ENCODE peak calls at places on chromosomes 1 and 21, in ten cellular contexts. B is psoas muscle, E is endothelial cell of umbilical vein, J is mesendoderm, H is tibial artery, I is OCI-LY7, M is left ventricle myocardium inferior, N is body of pancreas, V is colonic mucosa, W is heart left ventricle. Q is an unnamed sample.

GRCh38 chr21:34989337-34990151 is 59.6 kb downstream of the RUNX1 start:
- DNase-seq in B (no peak), E (no peak), J (no peak), H (no peak), I (no peak), M (no peak), N (no peak), V (no peak), W (no peak), Q (no peak)

GRCh38 chr1:157363660-157364140 is 188.6 kb downstream of the FCRL5 start:
- DNase-seq in B (no peak), E (peak; percentile 45), J (peak; percentile 73), H (no peak), I (peak; percentile 54), M (no peak), N (peak; percentile 58), V (peak; percentile 48), W (no peak), Q (peak; percentile 22)

GRCh38 chr1:59408608-59409007 is 111.7 kb downstream of the FGGY start:
- DNase-seq in B (no peak), E (peak; percentile 36), J (peak; percentile 8), H (no peak), I (no peak), M (no peak), N (no peak), V (no peak), W (no peak), Q (peak; percentile 53)

GRCh38 chr1:233328661-233329498 is 1.4 kb downstream of the MAP3K21 start:
- DNase-seq in B (peak; percentile 13), E (no peak), J (peak; percentile 35), H (no peak), I (no peak), M (no peak), N (peak; percentile 48), V (peak; percentile 52), W (no peak), Q (no peak)

GRCh38 chr1:19720174-19720573 is 55.5 kb downstream of the HTR6 start:
- DNase-seq in B (no peak), E (no peak), J (no peak), H (no peak), I (no peak), M (no peak), N (no peak), V (no peak), W (no peak), Q (no peak)

GRCh38 chr1:178942285-178943218 is 71.7 kb upstream of the ANGPTL1 start:
- DNase-seq in B (peak; percentile 61), E (no peak), J (peak; percentile 22), H (peak; percentile 69), I (no peak), M (peak; percentile 41), N (no peak), V (peak; percentile 16), W (no peak), Q (peak; percentile 62)

GRCh38 chr1:70934197-70934961 is 113.2 kb downstream of the PTGER3 start:
- DNase-seq in B (no peak), E (no peak), J (no peak), H (no peak), I (no peak), M (no peak), N (no peak), V (no peak), W (no peak), Q (no peak)

GRCh38 chr21:27213328-27213727 is 246.4 kb upstream of the ADAMTS5 start:
- DNase-seq in B (no peak), E (no peak), J (peak; percentile 75), H (no peak), I (no peak), M (no peak), N (no peak), V (no peak), W (no peak), Q (peak; percentile 36)

GRCh38 chr1:24186711-24186992 is 437 bp downstream of the IFNLR1 start:
- DNase-seq in B (no peak), E (no peak), J (no peak), H (no peak), I (no peak), M (no peak), N (no peak), V (no peak), W (no peak), Q (no peak)

GRCh38 chr1:69246109-69246508 is 321.6 kb upstream of the LRRC7 start:
- DNase-seq in B (no peak), E (no peak), J (peak; percentile 87), H (no peak), I (no peak), M (no peak), N (no peak), V (no peak), W (no peak), Q (no peak)

GRCh38 chr1:22727873-22728272 is 17.2 kb downstream of the EPHB2 start:
- DNase-seq in B (no peak), E (no peak), J (no peak), H (no peak), I (no peak), M (no peak), N (no peak), V (no peak), W (no peak), Q (no peak)

GRCh38 chr1:230517786-230518185 is 91.7 kb upstream of the PGBD5 start:
- DNase-seq in B (peak; percentile 17), E (no peak), J (no peak), H (no peak), I (no peak), M (no peak), N (no peak), V (no peak), W (no peak), Q (no peak)

GRCh38 chr1:116760996-116761665 is 6.9 kb downstream of the CD2 start:
- DNase-seq in B (no peak), E (no peak), J (no peak), H (no peak), I (no peak), M (no peak), N (no peak), V (no peak), W (no peak), Q (no peak)

GRCh38 chr1:12047120-12047876 is 15.8 kb upstream of the TNFRSF8 start:
- DNase-seq in B (no peak), E (no peak), J (no peak), H (no peak), I (no peak), M (no peak), N (no peak), V (no peak), W (no peak), Q (peak; percentile 43)

GRCh38 chr1:214636436-214636835 is 33.4 kb downstream of the CENPF start:
- DNase-seq in B (no peak), E (no peak), J (no peak), H (no peak), I (no peak), M (no peak), N (no peak), V (no peak), W (no peak), Q (no peak)
- H3K36me3 ChIP-seq in B (no peaks in the 10 kb centered on the region), E (peaks cover 20% of the 10 kb centered on the region), J (peaks cover 12% of the 10 kb centered on the region), H (no peaks in the 10 kb centered on the region), I (peaks cover 100% of the 10 kb centered on the region), M (no peaks in the 10 kb centered on the region), N (no peaks in the 10 kb centered on the region), V (no peaks in the 10 kb centered on the region), W (no peaks in the 10 kb centered on the region), Q (no peaks in the 10 kb centered on the region)

GRCh38 chr1:61240878-61241277 is 158.5 kb downstream of the NFIA start:
- DNase-seq in B (no peak), E (no peak), J (no peak), H (no peak), I (no peak), M (no peak), N (no peak), V (no peak), W (no peak), Q (no peak)
- H3K4me1 ChIP-seq in B (peaks cover 77% of the 10 kb centered on the region), E (peaks cover 7% of the 10 kb centered on the region), J (peaks cover 4% of the 10 kb centered on the region), H (no peaks in the 10 kb centered on the region), I (peaks cover 2% of the 10 kb centered on the region), M (peaks cover 72% of the 10 kb centered on the region), N (peaks cover 33% of the 10 kb centered on the region), V (no peaks in the 10 kb centered on the region), W (peaks cover 5% of the 10 kb centered on the region), Q (peaks cover 2% of the 10 kb centered on the region)

GRCh38 chr1:109314805-109315204 is 8.0 kb upstream of the MYBPHL start:
- DNase-seq in B (no peak), E (no peak), J (no peak), H (no peak), I (no peak), M (no peak), N (no peak), V (no peak), W (no peak), Q (peak; percentile 35)

GRCh38 chr1:109315288-109315687 is 8.5 kb upstream of the MYBPHL start:
- DNase-seq in B (no peak), E (no peak), J (no peak), H (no peak), I (no peak), M (no peak), N (no peak), V (no peak), W (no peak), Q (no peak)

GRCh38 chr1:109312246-109312645 is 5.4 kb upstream of the MYBPHL start:
- DNase-seq in B (no peak), E (no peak), J (no peak), H (no peak), I (no peak), M (no peak), N (no peak), V (no peak), W (no peak), Q (no peak)

GRCh38 chr1:109309347-109309746 is 2.5 kb upstream of the MYBPHL start:
- DNase-seq in B (no peak), E (no peak), J (no peak), H (no peak), I (no peak), M (no peak), N (no peak), V (no peak), W (no peak), Q (peak; percentile 56)

DNA sequence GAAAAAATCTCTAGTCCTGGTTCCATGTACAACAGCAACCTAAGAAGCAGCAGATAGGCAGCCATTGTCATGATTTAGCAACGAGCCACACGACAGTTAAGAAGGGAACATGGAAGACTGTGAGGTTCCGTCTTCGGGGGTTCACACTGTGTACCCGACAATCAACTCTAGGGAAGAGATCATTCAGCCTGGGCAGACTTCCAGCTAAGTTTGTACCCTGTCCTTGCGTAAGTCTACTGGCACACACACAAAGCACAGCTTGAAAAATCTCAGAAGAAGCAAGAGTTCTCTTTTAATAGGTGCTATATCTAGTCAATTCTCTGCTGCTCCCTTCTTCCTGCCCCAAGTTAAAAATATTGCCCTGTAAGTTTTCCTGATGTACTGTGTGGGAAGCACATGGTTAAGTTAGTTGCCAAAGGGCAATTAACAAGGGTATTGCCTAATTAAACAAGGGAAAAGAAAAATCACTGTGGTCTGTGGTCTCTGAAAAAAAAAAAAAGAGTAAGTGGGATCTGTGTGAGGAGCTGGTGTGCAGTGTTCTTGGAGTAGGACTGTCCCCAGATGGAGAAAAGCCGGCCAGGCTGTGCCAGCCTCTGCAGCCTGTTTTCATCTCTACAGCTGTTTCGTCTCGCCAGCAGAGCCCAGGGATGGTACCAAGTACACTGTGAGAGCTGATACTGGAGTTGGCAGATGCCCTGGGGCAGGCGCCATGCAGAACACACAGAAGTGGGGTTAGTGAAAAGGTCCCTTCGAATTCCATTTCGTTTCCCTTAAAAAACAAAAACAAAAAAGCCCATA is 6.4 kb upstream of the MYBPHL start:
- DNase-seq in B (no peak), E (no peak), J (no peak), H (peak; percentile 28), I (no peak), M (no peak), N (no peak), V (no peak), W (no peak), Q (no peak)
- H3K36me3 ChIP-seq in B (peaks cover 3% of the 10 kb centered on the region), E (no peaks in the 10 kb centered on the region), J (no peaks in the 10 kb centered on the region), H (peaks cover 85% of the 10 kb centered on the region), I (peaks cover 43% of the 10 kb centered on the region), M (peaks cover 75% of the 10 kb centered on the region), N (no peaks in the 10 kb centered on the region), V (no peaks in the 10 kb centered on the region), W (peaks cover 89% of the 10 kb centered on the region), Q (peaks cover 21% of the 10 kb centered on the region)

GRCh38 chr1:111619635-111620411 is at the start of gene RAP1A:
- DNase-seq in B (peak; percentile 96), E (peak; percentile 93), J (peak; percentile 95), H (peak; percentile 93), I (peak; percentile 92), M (peak; percentile 97), N (peak; percentile 97), V (peak; percentile 98), W (peak; percentile 96), Q (peak; percentile 88)
- H3K4me1 ChIP-seq in B (peaks cover 44% of the 10 kb centered on the region), E (peaks cover 12% of the 10 kb centered on the region), J (peaks cover 5% of the 10 kb centered on the region), H (no peaks in the 10 kb centered on the region), I (peaks cover 79% of the 10 kb centered on the region), M (peaks cover 65% of the 10 kb centered on the region), N (peaks cover 12% of the 10 kb centered on the region), V (no peaks in the 10 kb centered on the region), W (peaks cover 24% of the 10 kb centered on the region), Q (peaks cover 7% of the 10 kb centered on the region)